ENCODE peak calls at places on chromosomes 7 and 10, in five cellular contexts. U is psoas muscle, Y is ovary, A is OCI-LY7, H is transverse colon. R is an unnamed sample.
A peak's percentile ranks its signal among the peaks of the same experiment; 100 is the strongest.

GRCh38 chr10:13087986-13088618 is 11.9 kb upstream of the OPTN start:
- DNase-seq in U (no peak), H (no peak), Y (no peak), A (no peak), R (peak; percentile 55)

GRCh38 chr10:13062813-13063212 is 37.1 kb upstream of the OPTN start:
- DNase-seq in H (no peak), U (no peak), A (no peak), Y (no peak), R (no peak)

GRCh38 chr10:95229724-95230627 is 35.9 kb downstream of the ACSM6 start:
- DNase-seq in U (no peak), Y (no peak), A (no peak), H (no peak), R (peak; percentile 97)

GRCh38 chr7:18040196-18040595 is 12.6 kb upstream of the PRPS1L1 start:
- DNase-seq in H (no peak), A (no peak), Y (no peak), U (no peak), R (peak; percentile 12)

GRCh38 chr10:1044964-1045363 is 4.0 kb downstream of the IDI1 start:
- DNase-seq in H (no peak), Y (no peak), U (no peak), A (no peak), R (no peak)

GRCh38 chr7:100079024-100079560 is 2.4 kb downstream of the ZNF3 start:
- DNase-seq in U (no peak), A (no peak), H (peak; percentile 78), Y (no peak), R (no peak)

GRCh38 chr10:78336402-78336791 is 302.7 kb downstream of the RPS24 start:
- DNase-seq in U (no peak), A (no peak), H (no peak), Y (peak; percentile 23), R (peak; percentile 86)

GRCh38 chr10:59362991-59363390 is 642 bp upstream of the FAM13C start:
- DNase-seq in H (peak; percentile 60), U (peak; percentile 65), Y (peak; percentile 66), A (no peak), R (no peak)

GRCh38 chr7:32515890-32516550 is 20.7 kb downstream of the AVL9 start:
- DNase-seq in A (no peak), U (no peak), H (no peak), Y (no peak), R (no peak)

GRCh38 chr7:84043661-84044191 is 150.9 kb downstream of the SEMA3A start:
- DNase-seq in A (no peak), H (no peak), U (no peak), Y (no peak), R (no peak)

GRCh38 chr10:128064615-128065580 is 61.3 kb downstream of the MKI67 start:
- DNase-seq in U (peak; percentile 82), Y (no peak), H (peak; percentile 63), A (peak; percentile 86), R (no peak)

GRCh38 chr10:60817135-60817805 is 39.0 kb downstream of the CDK1 start:
- DNase-seq in Y (no peak), H (peak; percentile 15), U (no peak), A (no peak), R (no peak)

GRCh38 chr7:1176891-1177373 is 16.9 kb upstream of the ZFAND2A start:
- DNase-seq in H (peak; percentile 88), U (peak; percentile 59), A (peak; percentile 83), Y (no peak), R (no peak)

GRCh38 chr7:55971045-55971444 is 6.7 kb downstream of the NIPSNAP2 start:
- DNase-seq in Y (no peak), H (no peak), U (no peak), A (no peak), R (no peak)

GRCh38 chr7:151410405-151411390 is 860 bp upstream of the WDR86 start:
- DNase-seq in Y (peak; percentile 55), H (no peak), U (no peak), A (no peak), R (no peak)

GRCh38 chr10:3192856-3193635 is 20.5 kb upstream of the PITRM1 start:
- DNase-seq in U (no peak), Y (no peak), A (peak; percentile 53), H (peak; percentile 61), R (no peak)

GRCh38 chr7:28132959-28133745 is 47.4 kb downstream of the JAZF1 start:
- DNase-seq in H (no peak), Y (no peak), U (no peak), A (no peak), R (no peak)

GRCh38 chr10:117763528-117763927 is 221.0 kb downstream of the EMX2 start:
- DNase-seq in H (no peak), U (no peak), A (no peak), Y (no peak), R (no peak)

GRCh38 chr10:44998146-44998631 is 2.5 kb upstream of the ZNF22 start:
- DNase-seq in U (no peak), A (no peak), H (no peak), Y (peak; percentile 25), R (no peak)

GRCh38 chr10:103854687-103855423 is 521 bp downstream of the SH3PXD2A start:
- DNase-seq in A (no peak), U (peak; percentile 54), H (peak; percentile 46), Y (peak; percentile 53), R (no peak)

GRCh38 chr7:114720725-114721124 is 201.2 kb upstream of the MDFIC start:
- DNase-seq in Y (no peak), U (no peak), H (no peak), A (no peak), R (no peak)

GRCh38 chr10:121823993-121824463 is 103.8 kb downstream of the ATE1 start:
- DNase-seq in U (no peak), A (peak; percentile 63), Y (no peak), H (no peak), R (peak; percentile 6)

GRCh38 chr10:125562737-125563136 is 120.2 kb downstream of the TEX36 start:
- DNase-seq in A (no peak), H (no peak), Y (no peak), U (no peak), R (no peak)

GRCh38 chr10:126011995-126012394 is 115.6 kb downstream of the FANK1 start:
- DNase-seq in Y (no peak), H (no peak), U (no peak), A (no peak), R (no peak)

GRCh38 chr7:137999496-138000080 is 2.3 kb downstream of the CREB3L2 start:
- DNase-seq in U (no peak), H (no peak), A (no peak), Y (no peak), R (no peak)

GRCh38 chr7:137998250-137998649 is 3.6 kb downstream of the CREB3L2 start:
- DNase-seq in Y (no peak), H (no peak), A (no peak), U (no peak), R (no peak)

GRCh38 chr7:137996386-137996851 is 5.5 kb downstream of the CREB3L2 start:
- DNase-seq in Y (no peak), U (peak; percentile 57), A (no peak), H (no peak), R (no peak)

GRCh38 chr7:137994091-137994688 is 7.7 kb downstream of the CREB3L2 start:
- DNase-seq in U (no peak), H (no peak), A (no peak), Y (no peak), R (no peak)

DNA sequence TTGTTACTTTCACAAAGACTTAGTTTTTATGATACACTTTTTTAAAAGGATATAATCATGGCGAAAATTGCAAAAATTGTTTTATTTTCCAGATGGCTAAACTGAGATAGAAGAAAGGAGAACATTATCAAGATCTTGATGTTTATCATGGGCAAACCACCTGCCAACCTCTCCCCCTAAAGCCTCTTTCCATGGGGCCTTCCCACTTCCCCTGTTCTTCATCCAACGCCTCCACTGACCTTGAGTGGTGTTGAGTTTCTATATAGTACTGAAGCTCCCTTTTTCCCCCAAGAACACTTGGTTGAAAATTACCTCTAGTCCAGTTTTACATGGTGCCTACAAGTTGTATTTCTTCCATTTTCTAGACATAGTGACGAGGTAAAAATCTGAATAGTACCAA is 5.0 kb downstream of the CREB3L2 start:
- DNase-seq in Y (no peak), U (no peak), H (no peak), A (no peak), R (no peak)
- H3K4me3 ChIP-seq in Y (no peak overlapping the region), U (no peak overlapping the region), H (no peak overlapping the region), A (no peak overlapping the region), R (no peak overlapping the region)

DNA sequence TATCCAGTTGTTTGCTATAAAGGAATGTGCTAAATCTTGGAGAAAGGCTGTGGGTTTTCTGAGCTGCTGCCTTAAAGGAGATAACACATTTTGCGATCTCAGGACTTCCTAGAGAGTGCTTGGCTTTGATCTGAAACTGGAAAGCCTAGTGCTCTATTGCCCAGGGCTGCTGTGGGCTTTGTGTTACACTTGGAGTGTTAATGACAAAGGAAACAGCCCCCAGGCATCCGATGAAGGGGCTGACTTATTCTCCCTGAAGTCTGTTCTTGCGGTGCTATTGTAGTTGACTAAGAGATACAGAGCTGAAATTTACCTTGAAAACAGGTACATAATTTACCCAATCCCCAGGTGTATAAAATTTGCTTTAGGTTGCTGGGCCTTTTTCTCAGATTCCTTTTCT is 74.5 kb downstream of the SND1 start:
- DNase-seq in A (no peak), U (no peak), Y (no peak), H (no peak), R (no peak)
- H3K36me3 ChIP-seq in A (peaks cover 97% of the 10 kb centered on the region), U (peaks cover 50% of the 10 kb centered on the region), Y (no peaks in the 10 kb centered on the region), H (no peaks in the 10 kb centered on the region), R (peaks cover 7% of the 10 kb centered on the region)

GRCh38 chr10:23976285-23976684 is 232.7 kb upstream of the KIAA1217 start:
- DNase-seq in A (no peak), Y (no peak), H (no peak), U (no peak), R (no peak)
- H3K4me3 ChIP-seq in A (no peak overlapping the region), Y (no peak overlapping the region), H (no peak overlapping the region), U (no peak overlapping the region), R (no peak overlapping the region)

GRCh38 chr7:4751398-4751947 is 23.9 kb upstream of the AP5Z1 start:
- DNase-seq in H (no peak), U (no peak), Y (no peak), A (no peak), R (no peak)

GRCh38 chr7:4754433-4755010 is 20.9 kb upstream of the AP5Z1 start:
- DNase-seq in H (no peak), Y (no peak), A (no peak), U (no peak), R (no peak)

GRCh38 chr7:4755045-4755444 is 20.4 kb upstream of the AP5Z1 start:
- DNase-seq in U (no peak), A (no peak), Y (no peak), H (no peak), R (no peak)

GRCh38 chr7:4749798-4750197 is 25.6 kb upstream of the AP5Z1 start:
- DNase-seq in Y (no peak), H (no peak), U (no peak), A (no peak), R (no peak)

DNA sequence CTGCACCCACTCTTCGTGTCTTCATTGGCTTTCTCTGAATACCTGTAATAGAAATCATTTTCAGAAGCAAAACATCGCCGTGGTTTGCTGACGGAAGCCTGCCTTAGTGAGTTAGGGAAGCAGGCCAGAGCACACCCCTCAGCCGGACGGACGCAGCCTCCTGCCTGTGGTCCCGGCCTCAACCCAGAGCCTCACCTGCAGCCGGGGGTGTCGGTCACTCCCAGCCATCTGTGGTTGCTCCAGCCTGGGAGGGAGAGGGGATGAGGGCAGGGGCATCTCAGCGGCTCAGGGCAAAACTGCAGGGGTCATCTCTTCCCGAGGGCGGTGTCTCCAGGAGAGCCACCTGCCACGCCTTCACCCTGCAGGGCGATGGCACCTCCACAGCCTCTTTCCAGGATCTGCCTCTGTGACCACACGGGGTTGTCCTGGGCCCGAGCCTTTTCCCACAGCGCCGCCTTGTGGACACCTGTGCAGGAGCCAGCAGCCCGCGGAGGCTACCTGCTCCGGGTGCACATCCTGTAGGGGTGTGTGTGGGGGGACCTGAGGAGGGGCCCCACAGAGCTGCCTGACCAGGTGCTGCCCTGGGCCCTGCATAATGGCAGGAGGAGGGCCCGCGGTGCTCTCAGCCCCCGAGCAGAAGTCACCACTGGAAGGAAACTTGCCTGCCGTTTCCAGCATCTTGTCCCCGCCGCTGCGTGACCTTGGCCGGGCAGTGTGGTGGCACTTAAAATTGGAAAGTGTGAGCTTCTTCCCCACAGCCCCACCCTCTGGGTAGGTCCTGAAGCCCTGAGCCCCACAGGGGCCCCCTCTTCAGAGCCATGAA is 21.6 kb upstream of the AP5Z1 start:
- DNase-seq in U (peak; percentile 74), A (peak; percentile 71), H (peak; percentile 88), Y (peak; percentile 72), R (no peak)
- H3K36me3 ChIP-seq in U (peaks cover 58% of the 10 kb centered on the region), A (peaks cover 57% of the 10 kb centered on the region), H (peaks cover 25% of the 10 kb centered on the region), Y (no peaks in the 10 kb centered on the region), R (peaks cover 27% of the 10 kb centered on the region)

R was measured in BJ.